ENCODE peak calls at places on chromosomes 12 and 14, in eight cellular contexts. W is Peyer's patch; U is fibroblast of lung; L is adipocyte; N is CD4-positive, CD25-positive, alpha-beta regulatory T cell; Q is colonic mucosa; A is AG10803; T is CD8-positive, alpha-beta memory T cell. D is an unnamed sample.

GRCh38 chr12:105365231-105365630 is 34.7 kb downstream of the C12orf75 start:
- DNase-seq in W (no peak), U (no peak), L (peak), N (no peak), Q (no peak), A (no peak), T (no peak), D (no peak)

GRCh38 chr14:33669111-33669510 is 281.8 kb downstream of the EGLN3 start:
- DNase-seq in W (no peak), U (peak), L (no peak), N (no peak), Q (no peak), A (peak), T (no peak), D (peak)

GRCh38 chr12:2346405-2346804 is 293.6 kb downstream of the CACNA1C start:
- DNase-seq in W (no peak), U (no peak), L (no peak), N (no peak), Q (no peak), A (no peak), T (no peak), D (no peak)

GRCh38 chr14:64209428-64210165 is 84.6 kb downstream of the ESR2 start:
- DNase-seq in W (no peak), U (peak), L (no peak), N (no peak), Q (peak), A (peak), T (no peak), D (no peak)

GRCh38 chr12:6708968-6709394 is 8.4 kb upstream of the PIANP start:
- DNase-seq in W (no peak), U (no peak), L (no peak), N (peak), Q (no peak), A (no peak), T (no peak), D (no peak)

GRCh38 chr12:106226884-106227640 is 20.8 kb downstream of the CKAP4 start:
- DNase-seq in W (no peak), U (peak), L (peak), N (peak), Q (peak), A (peak), T (peak), D (no peak)

GRCh38 chr12:130427381-130427887 is 89.7 kb downstream of the PIWIL1 start:
- DNase-seq in W (no peak), U (no peak), L (no peak), N (no peak), Q (no peak), A (no peak), T (no peak), D (no peak)

GRCh38 chr12:95622879-95623278 is 71.6 kb upstream of the USP44 start:
- DNase-seq in W (no peak), U (no peak), L (no peak), N (no peak), Q (no peak), A (no peak), T (no peak), D (no peak)

GRCh38 chr12:95643251-95643650 is 92.0 kb upstream of the USP44 start:
- DNase-seq in W (peak), U (no peak), L (no peak), N (no peak), Q (no peak), A (no peak), T (no peak), D (no peak)

GRCh38 chr14:21990116-21990515 is 316.5 kb upstream of the OR4E1 start:
- DNase-seq in W (no peak), U (no peak), L (no peak), N (peak), Q (no peak), A (no peak), T (no peak), D (no peak)

GRCh38 chr14:93880025-93880820 is 46.9 kb upstream of the FAM181A start:
- DNase-seq in W (no peak), U (no peak), L (peak), N (no peak), Q (peak), A (peak), T (no peak), D (no peak)

DNA sequence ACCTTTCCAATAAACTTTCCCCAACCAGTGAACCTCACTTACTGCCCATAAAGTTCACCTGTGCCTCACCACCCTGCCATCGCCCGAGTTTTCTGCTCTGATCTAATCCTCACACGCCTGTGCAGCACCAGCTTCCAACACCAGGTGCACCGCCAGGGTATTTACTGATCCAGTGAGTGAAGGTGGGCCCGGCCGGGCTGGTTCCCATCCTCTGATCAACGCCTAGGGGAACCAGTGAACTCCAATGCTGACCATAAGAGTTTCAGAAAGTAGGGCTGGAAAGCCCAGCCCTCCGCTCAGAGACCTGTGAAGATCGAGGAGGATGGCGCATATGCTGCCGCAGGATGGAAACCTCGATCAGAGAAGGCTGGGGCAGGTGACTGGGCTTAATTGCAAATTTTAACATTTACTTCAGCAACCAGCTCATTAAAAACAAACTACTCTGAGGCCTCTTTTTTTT is 685 bp upstream of the MYL6B start:
- DNase-seq in W (peak), U (no peak), L (peak), N (peak), Q (peak), A (no peak), T (peak), D (no peak)
- H3K4me3 ChIP-seq in W (peak), U (peak), L (peak), N (peak), Q (peak), A (peak), T (peak), D (peak)

GRCh38 chr12:110183386-110183785 is 59.2 kb downstream of the IFT81 start:
- DNase-seq in W (no peak), U (no peak), L (no peak), N (no peak), Q (no peak), A (no peak), T (no peak), D (no peak)

GRCh38 chr12:110176745-110177144 is 52.6 kb downstream of the IFT81 start:
- DNase-seq in W (no peak), U (peak), L (peak), N (no peak), Q (no peak), A (no peak), T (no peak), D (peak)

GRCh38 chr12:110179291-110179690 is 55.1 kb downstream of the IFT81 start:
- DNase-seq in W (no peak), U (peak), L (peak), N (no peak), Q (no peak), A (peak), T (no peak), D (no peak)

GRCh38 chr12:110185626-110186025 is 61.5 kb downstream of the IFT81 start:
- DNase-seq in W (no peak), U (no peak), L (no peak), N (no peak), Q (no peak), A (no peak), T (no peak), D (no peak)

GRCh38 chr12:110180591-110181005 is 56.4 kb downstream of the IFT81 start:
- DNase-seq in W (no peak), U (peak), L (peak), N (no peak), Q (no peak), A (peak), T (no peak), D (no peak)
- H3K4me3 ChIP-seq in W (no peak), U (no peak), L (no peak), N (no peak), Q (no peak), A (no peak), T (no peak), D (no peak)

GRCh38 chr14:61574514-61574807 is 120.9 kb upstream of the HIF1A start:
- DNase-seq in W (no peak), U (no peak), L (no peak), N (no peak), Q (no peak), A (no peak), T (no peak), D (no peak)

GRCh38 chr14:61571931-61572330 is 123.4 kb upstream of the HIF1A start:
- DNase-seq in W (no peak), U (no peak), L (no peak), N (no peak), Q (no peak), A (no peak), T (no peak), D (no peak)

GRCh38 chr14:61573748-61574513 is 121.4 kb upstream of the HIF1A start:
- DNase-seq in W (no peak), U (no peak), L (peak), N (no peak), Q (no peak), A (peak), T (no peak), D (no peak)

GRCh38 chr14:61575126-61575525 is 120.2 kb upstream of the HIF1A start:
- DNase-seq in W (no peak), U (no peak), L (no peak), N (no peak), Q (no peak), A (no peak), T (no peak), D (no peak)

GRCh38 chr14:61573321-61573720 is 122.0 kb upstream of the HIF1A start:
- DNase-seq in W (no peak), U (no peak), L (no peak), N (no peak), Q (no peak), A (no peak), T (no peak), D (no peak)
- H3K4me3 ChIP-seq in W (no peak), U (no peak), L (peak), N (no peak), Q (no peak), A (no peak), T (no peak), D (no peak)

DNA sequence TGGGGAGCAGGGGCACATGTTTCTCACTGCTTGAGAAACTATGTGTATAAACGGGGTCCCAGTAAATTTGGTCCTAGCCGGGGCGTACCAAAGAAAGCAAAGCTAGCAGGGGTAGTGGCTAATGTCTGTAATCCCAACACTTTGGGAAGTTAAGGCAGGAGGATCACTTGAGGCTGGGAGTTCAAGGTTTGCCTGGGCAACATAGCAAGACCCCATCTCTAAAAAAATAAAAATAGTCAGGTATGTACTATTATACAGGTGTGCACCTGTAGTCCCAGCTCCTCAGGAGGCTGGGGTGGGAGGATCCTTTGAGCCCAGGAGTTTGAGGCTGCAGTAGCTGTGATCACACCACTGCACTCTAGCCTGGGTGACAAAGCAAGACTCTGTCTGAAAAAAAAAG is 142.2 kb downstream of the PAWR start:
- DNase-seq in W (no peak), U (no peak), L (no peak), N (no peak), Q (no peak), A (no peak), T (no peak), D (no peak)
- H3K4me3 ChIP-seq in W (no peak), U (no peak), L (no peak), N (no peak), Q (no peak), A (no peak), T (no peak), D (no peak)

DNA sequence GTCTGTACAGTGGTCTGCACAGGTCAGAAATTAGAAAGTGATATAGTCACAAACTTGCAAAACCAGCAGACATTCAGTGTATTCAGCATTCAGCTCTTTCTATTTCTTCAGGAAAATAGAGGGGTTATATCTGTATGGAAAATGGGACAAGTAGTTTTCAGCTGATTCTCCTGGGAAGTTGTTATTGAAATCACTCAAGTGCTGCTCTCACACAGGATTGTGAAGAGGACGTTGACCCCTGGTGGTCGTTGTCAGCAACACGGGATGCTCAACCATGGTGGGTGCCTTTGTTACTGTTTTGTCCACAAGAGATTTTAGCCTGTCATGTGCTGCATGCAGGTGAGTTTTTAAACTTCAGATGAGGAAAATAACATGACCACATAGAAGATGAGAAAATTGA is 981.8 kb downstream of the TMEM121 start:
- DNase-seq in W (no peak), U (no peak), L (no peak), N (no peak), Q (no peak), A (no peak), T (no peak), D (no peak)
- H3K4me3 ChIP-seq in W (no peak), U (no peak), L (no peak), N (peak), Q (no peak), A (no peak), T (peak), D (no peak)

D was measured in skeletal muscle cell.